ENCODE peak calls at places on chromosomes 13 and 19, in nine cellular contexts. B, E, Z, D, Q, I, W, M and X are unnamed samples.

GRCh38 chr19:14404322-14404721 is 14.8 kb downstream of the DDX39A start:
- DNase-seq in B (no peak), D (peak), M (no peak), Q (no peak), I (no peak), E (no peak), Z (no peak), W (no peak), X (peak)

GRCh38 chr13:104318121-104318520 is 1251.9 kb upstream of the SLC10A2 start:
- DNase-seq in D (no peak), W (peak), M (peak), Z (no peak), Q (no peak), B (peak), E (no peak), I (no peak), X (peak)

GRCh38 chr19:45972944-45973525 is 630 bp downstream of the NOVA2 start:
- DNase-seq in Q (no peak), E (no peak), Z (no peak), D (no peak), B (no peak), M (no peak), I (no peak), W (no peak), X (no peak)

GRCh38 chr19:54889566-54889965 is 15.5 kb downstream of the FCAR start:
- DNase-seq in E (no peak), D (no peak), W (no peak), I (no peak), M (no peak), Q (no peak), B (no peak), Z (no peak), X (no peak)

GRCh38 chr13:35881360-35881759 is 249.8 kb downstream of the DCLK1 start:
- DNase-seq in I (no peak), Q (no peak), B (peak), D (no peak), W (no peak), E (no peak), M (no peak), Z (no peak), X (peak)

GRCh38 chr13:30421093-30422055 is 919 bp upstream of the UBE2L5 start:
- DNase-seq in W (peak), B (no peak), Z (peak), Q (no peak), I (peak), E (peak), D (peak), M (peak), X (peak)

GRCh38 chr19:40739871-40740703 is 10.2 kb downstream of the ACTMAP start:
- DNase-seq in W (no peak), I (no peak), B (no peak), E (no peak), M (no peak), Q (no peak), D (no peak), Z (no peak), X (no peak)

GRCh38 chr13:99339736-99340392 is 32.7 kb upstream of the GPR183 start:
- DNase-seq in Q (no peak), Z (no peak), D (no peak), E (no peak), B (no peak), I (no peak), W (no peak), M (no peak), X (no peak)

GRCh38 chr19:56111601-56112312 is 9.3 kb downstream of the ZNF787 start:
- DNase-seq in I (peak), B (no peak), Z (peak), Q (no peak), E (peak), W (no peak), M (no peak), D (peak), X (peak)

GRCh38 chr13:106528711-106529414 is 6.6 kb downstream of the EFNB2 start:
- DNase-seq in D (no peak), Q (no peak), I (no peak), B (no peak), E (no peak), M (no peak), W (no peak), Z (no peak), X (no peak)

GRCh38 chr13:51832471-51833152 is 12.4 kb downstream of the TMEM272 start:
- DNase-seq in E (no peak), B (peak), Z (no peak), M (peak), D (no peak), W (peak), I (no peak), Q (no peak), X (no peak)

GRCh38 chr13:110520431-110521295 is 40.9 kb downstream of the RAB20 start:
- DNase-seq in M (no peak), W (no peak), I (peak), Z (no peak), E (peak), B (peak), Q (no peak), D (no peak), X (peak)

GRCh38 chr19:10977773-10978155 is 16.9 kb downstream of the SMARCA4 start:
- DNase-seq in Q (no peak), Z (no peak), I (no peak), M (no peak), B (no peak), D (no peak), E (no peak), W (no peak), X (no peak)

GRCh38 chr13:99871249-99871898 is 100.2 kb downstream of the ZIC5 start:
- DNase-seq in D (no peak), Q (no peak), W (no peak), M (no peak), I (no peak), E (no peak), B (peak), Z (no peak), X (peak)

GRCh38 chr19:4369109-4369887 is 25.9 kb downstream of the MPND start:
- DNase-seq in W (no peak), I (no peak), Q (peak), Z (no peak), M (no peak), E (peak), B (no peak), D (peak), X (peak)

GRCh38 chr13:58792854-58793253 is 1161.3 kb downstream of the PCDH17 start:
- DNase-seq in W (no peak), I (no peak), Z (no peak), D (no peak), E (no peak), B (no peak), M (no peak), Q (no peak), X (no peak)

GRCh38 chr13:102606537-102607309 is 9.9 kb downstream of the TPP2 start:
- DNase-seq in W (no peak), Z (no peak), D (no peak), Q (no peak), E (no peak), B (no peak), I (no peak), M (no peak), X (no peak)

GRCh38 chr13:45256254-45256653 is 55.4 kb upstream of the KCTD4 start:
- DNase-seq in D (no peak), I (no peak), B (no peak), M (no peak), W (no peak), Z (no peak), E (no peak), Q (no peak), X (no peak)

GRCh38 chr13:92136449-92137180 is 738.2 kb downstream of the GPC5 start:
- DNase-seq in E (no peak), D (no peak), W (peak), B (no peak), M (no peak), Z (no peak), Q (no peak), I (no peak), X (no peak)

GRCh38 chr19:48741222-48741999 is 1.0 kb upstream of the RASIP1 start:
- DNase-seq in B (no peak), Q (no peak), Z (no peak), E (peak), M (peak), W (no peak), D (no peak), I (no peak), X (peak)

GRCh38 chr19:19274146-19274545 is 1.0 kb upstream of the TM6SF2 start:
- DNase-seq in D (no peak), M (no peak), W (no peak), Z (no peak), E (no peak), B (no peak), Q (no peak), I (no peak), X (no peak)

GRCh38 chr19:42529248-42529764 is 1.0 kb upstream of the CEACAM1 start:
- DNase-seq in Q (peak), W (peak), E (peak), Z (no peak), B (peak), M (peak), I (peak), D (no peak), X (peak)

GRCh38 chr19:38392707-38393308 is 4.3 kb downstream of the SPRED3 start:
- DNase-seq in Z (no peak), Q (no peak), I (no peak), W (peak), M (no peak), D (no peak), B (no peak), E (no peak), X (no peak)

GRCh38 chr19:28737021-28737525 is 475.9 kb downstream of the UQCRFS1 start:
- DNase-seq in D (no peak), I (no peak), Q (no peak), W (peak), B (peak), M (peak), E (no peak), Z (no peak), X (peak)

GRCh38 chr19:20858218-20858617 is 64.8 kb upstream of the ZNF85 start:
- DNase-seq in B (no peak), Q (no peak), E (no peak), M (no peak), I (no peak), W (no peak), Z (peak), D (no peak), X (no peak)

GRCh38 chr13:36875431-36875830 is 44.6 kb downstream of the SMAD9 start:
- DNase-seq in I (no peak), E (no peak), M (no peak), Z (no peak), W (no peak), B (peak), Q (no peak), D (no peak), X (no peak)